ENCODE peak calls at places on chromosomes 5 and 9, in ten cellular contexts. N is SW480; S is GM19239; K is putamen; I is NCI-H526; R is Calu3; Z is naive thymus-derived CD8-positive, alpha-beta T cell; F is cardiac muscle cell; A is COR-L47; C is posterior vena cava. U is an unnamed sample.

GRCh38 chr5:62596691-62597090 is 18.1 kb downstream of the LRRC70 start:
- DNase-seq in Z (no peak), C (no peak), I (no peak), K (no peak), N (no peak), F (no peak), R (no peak), A (no peak), S (no peak), U (no peak)

GRCh38 chr5:59104400-59105117 is 521.7 kb downstream of the RAB3C start:
- DNase-seq in Z (no peak), R (no peak), A (no peak), N (peak; percentile 85), C (no peak), K (no peak), I (no peak), S (no peak), F (peak; percentile 44), U (peak; percentile 67)

GRCh38 chr5:34749431-34749872 is 89.5 kb upstream of the TTC23L start:
- DNase-seq in Z (no peak), N (no peak), F (peak; percentile 66), A (no peak), S (no peak), K (no peak), C (no peak), R (no peak), I (no peak), U (no peak)

GRCh38 chr9:116471093-116471906 is 215.8 kb upstream of the TRIM32 start:
- DNase-seq in R (no peak), S (no peak), I (no peak), F (peak; percentile 98), Z (no peak), C (no peak), A (no peak), N (no peak), K (no peak), U (peak; percentile 89)

GRCh38 chr5:136677219-136677618 is 311.9 kb upstream of the TRPC7 start:
- DNase-seq in S (no peak), I (no peak), F (no peak), C (no peak), Z (no peak), A (no peak), N (no peak), K (no peak), R (no peak), U (no peak)

GRCh38 chr5:173764321-173765029 is 123.7 kb upstream of the CPEB4 start:
- DNase-seq in R (peak; percentile 92), K (no peak), Z (no peak), C (peak; percentile 95), N (peak; percentile 97), A (no peak), I (peak; percentile 81), F (peak; percentile 95), S (no peak), U (peak; percentile 90)

GRCh38 chr5:85716344-85717202 is 901.2 kb upstream of the COX7C start:
- DNase-seq in C (no peak), R (no peak), F (no peak), K (no peak), Z (no peak), S (no peak), A (no peak), I (no peak), N (no peak), U (no peak)

GRCh38 chr5:41809128-41809527 is 61.1 kb downstream of the OXCT1 start:
- DNase-seq in C (no peak), A (no peak), K (no peak), F (no peak), I (no peak), N (no peak), R (no peak), S (no peak), Z (no peak), U (no peak)

GRCh38 chr5:31719988-31720387 is 81.1 kb downstream of the PDZD2 start:
- DNase-seq in C (no peak), R (no peak), I (no peak), N (no peak), A (no peak), Z (no peak), S (no peak), K (no peak), F (peak; percentile 3), U (no peak)

GRCh38 chr5:30343707-30344106 is 849.8 kb upstream of the CDH6 start:
- DNase-seq in I (no peak), N (no peak), C (no peak), K (no peak), Z (no peak), A (peak; percentile 71), R (no peak), S (no peak), F (no peak), U (no peak)

GRCh38 chr9:108620767-108621166 is 235.0 kb downstream of the ACTL7B start:
- DNase-seq in F (peak; percentile 46), I (no peak), C (no peak), Z (no peak), K (no peak), R (no peak), A (no peak), N (no peak), S (no peak), U (no peak)

GRCh38 chr5:169162407-169162806 is 138.5 kb downstream of the SLIT3 start:
- DNase-seq in C (no peak), A (no peak), R (no peak), I (no peak), S (no peak), F (peak; percentile 70), Z (no peak), K (no peak), N (peak; percentile 50), U (no peak)

GRCh38 chr5:153350192-153350883 is 140.1 kb upstream of the GRIA1 start:
- DNase-seq in K (no peak), S (no peak), A (no peak), F (no peak), I (no peak), C (no peak), N (no peak), R (no peak), Z (no peak), U (peak; percentile 20)

GRCh38 chr5:6637590-6637989 is 4.3 kb downstream of the SRD5A1 start:
- DNase-seq in F (no peak), R (no peak), N (no peak), C (no peak), A (no peak), K (no peak), S (no peak), Z (no peak), I (no peak), U (no peak)

GRCh38 chr5:157026789-157027424 is 32.0 kb downstream of the HAVCR1 start:
- DNase-seq in A (peak; percentile 4), N (peak; percentile 63), C (no peak), F (no peak), S (no peak), K (no peak), Z (no peak), I (no peak), R (peak; percentile 64), U (peak; percentile 23)

GRCh38 chr9:106718996-106719395 is 144.0 kb upstream of the ZNF462 start:
- DNase-seq in F (peak; percentile 63), C (no peak), I (no peak), Z (no peak), S (no peak), R (no peak), N (no peak), A (no peak), K (no peak), U (no peak)

GRCh38 chr5:145203193-145203592 is 631.9 kb downstream of the PRELID2 start:
- DNase-seq in S (no peak), K (no peak), I (no peak), N (no peak), A (no peak), R (no peak), F (no peak), Z (no peak), C (no peak), U (no peak)

GRCh38 chr5:74949976-74950375 is 83.8 kb upstream of the FAM169A start:
- DNase-seq in F (no peak), Z (no peak), S (no peak), R (no peak), A (no peak), K (no peak), I (no peak), C (no peak), N (no peak), U (no peak)

GRCh38 chr9:133238272-133238850 is 29.3 kb upstream of the OBP2B start:
- DNase-seq in Z (peak; percentile 23), S (no peak), A (no peak), F (peak; percentile 90), I (no peak), C (peak; percentile 89), N (peak; percentile 85), K (peak; percentile 2), R (peak; percentile 38), U (peak; percentile 94)

GRCh38 chr9:111997831-111998230 is 101.2 kb downstream of the UGCG start:
- DNase-seq in Z (no peak), F (no peak), K (no peak), A (no peak), I (no peak), C (no peak), R (no peak), N (no peak), S (no peak), U (no peak)

GRCh38 chr9:109369285-109369684 is 48.4 kb upstream of the EPB41L4B start:
- DNase-seq in R (peak; percentile 17), S (no peak), C (no peak), F (no peak), N (no peak), Z (no peak), I (no peak), A (no peak), K (no peak), U (no peak)